ENCODE peak calls at places on chromosomes 13 and 19, in five cellular contexts. P, G, Y, H and I are unnamed samples.

GRCh38 chr13:109809216-109809890 is 23.0 kb upstream of the IRS2 start:
- DNase-seq in H (no peak), P (no peak), Y (no peak), G (no peak), I (no peak)

GRCh38 chr13:28751210-28751935 is 32.6 kb upstream of the SLC46A3 start:
- DNase-seq in P (no peak), G (no peak), Y (no peak), H (no peak), I (no peak)

GRCh38 chr13:26051231-26052135 is at the start of gene SHISA2:
- DNase-seq in P (peak; percentile 15), G (no peak), H (no peak), Y (peak; percentile 27), I (no peak)

GRCh38 chr19:51607920-51608562 is 22.2 kb downstream of the SIGLEC5 start:
- DNase-seq in P (peak; percentile 55), H (no peak), G (peak; percentile 74), Y (peak; percentile 69), I (peak; percentile 69)

GRCh38 chr13:50713849-50714248 is 129.6 kb downstream of the DLEU7 start:
- DNase-seq in H (no peak), P (no peak), G (no peak), Y (no peak), I (no peak)

GRCh38 chr13:98731038-98731437 is 21.4 kb downstream of the SLC15A1 start:
- DNase-seq in G (no peak), Y (no peak), P (no peak), H (no peak), I (no peak)

GRCh38 chr19:1278713-1279112 is 3.4 kb downstream of the FAM174C start:
- DNase-seq in Y (no peak), P (no peak), G (no peak), H (no peak), I (peak; percentile 52)

GRCh38 chr13:25046274-25046984 is 49.5 kb upstream of the PABPC3 start:
- DNase-seq in H (no peak), Y (no peak), P (no peak), G (no peak), I (no peak)

GRCh38 chr19:46616631-46617322 is 8.1 kb downstream of the PTGIR start:
- DNase-seq in Y (peak; percentile 65), H (peak; percentile 96), P (peak; percentile 90), G (peak; percentile 74), I (peak; percentile 79)

GRCh38 chr13:36880961-36881360 is 39.1 kb downstream of the SMAD9 start:
- DNase-seq in P (no peak), G (no peak), Y (no peak), H (no peak), I (no peak)

GRCh38 chr19:45391871-45392665 is 12.8 kb downstream of the PPP1R13L start:
- DNase-seq in Y (no peak), H (no peak), P (no peak), G (no peak), I (no peak)

DNA sequence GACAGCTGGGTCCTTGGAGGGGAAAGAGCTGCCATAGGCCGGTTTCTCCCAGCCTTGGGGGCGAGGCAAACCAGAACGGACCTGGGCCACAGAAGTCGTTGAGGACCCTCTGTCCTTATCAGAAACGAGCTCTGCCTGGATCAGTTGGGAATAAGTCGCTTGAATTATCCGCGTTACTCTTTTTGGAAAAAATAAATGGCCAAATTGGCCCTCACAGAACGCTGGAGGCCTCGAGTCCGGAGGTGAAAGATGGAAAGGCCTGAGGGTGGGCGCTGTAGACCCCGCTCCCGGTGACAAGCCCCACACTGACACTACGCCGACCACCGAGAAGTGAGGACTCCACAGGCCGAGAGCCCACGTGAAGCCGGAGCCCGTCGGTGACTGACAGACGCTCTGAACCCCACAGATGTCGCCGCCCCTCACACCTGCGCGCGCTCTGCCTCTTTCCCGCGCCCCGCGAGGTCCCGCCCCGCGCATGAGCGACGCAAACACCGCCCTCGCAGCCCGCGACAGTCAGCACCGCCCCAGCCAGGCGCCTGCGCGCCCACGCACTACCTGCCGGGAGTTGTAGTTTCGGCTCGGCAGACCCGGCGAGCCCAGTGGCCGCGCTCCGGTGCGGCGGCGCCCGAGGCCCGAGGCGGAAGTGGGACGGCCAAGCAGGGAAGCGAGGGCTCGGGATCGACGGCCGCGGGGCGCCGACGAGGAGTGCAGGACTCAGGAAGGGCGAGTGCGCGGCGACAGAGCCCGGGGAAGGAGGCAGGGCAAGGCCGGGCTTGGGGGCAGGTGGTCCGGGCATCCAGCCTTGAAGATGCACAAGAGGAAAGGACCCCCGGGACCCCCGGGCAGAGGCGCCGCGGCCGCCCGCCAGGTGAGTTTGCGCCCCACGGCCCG is at the start of the genes BRME1 and CC2D1A:
- DNase-seq in H (peak; percentile 84), G (peak; percentile 92), Y (peak; percentile 93), P (peak; percentile 97), I (peak; percentile 90)
- TF ChIP-seq POLR2A in H (peak; percentile 68), G (peak; percentile 38), Y (peak; percentile 67), P (peak; percentile 70), I (peak; percentile 80)

GRCh38 chr19:13025819-13026477 is 30.7 kb downstream of the NFIX start:
- DNase-seq in Y (no peak), G (no peak), H (no peak), P (no peak), I (no peak)

GRCh38 chr19:13024958-13025653 is 29.8 kb downstream of the NFIX start:
- DNase-seq in P (no peak), Y (no peak), H (no peak), G (no peak), I (peak; percentile 64)

GRCh38 chr19:13022859-13023636 is 27.8 kb downstream of the NFIX start:
- DNase-seq in Y (peak; percentile 90), P (peak; percentile 57), G (peak; percentile 92), H (peak; percentile 25), I (peak; percentile 24)

GRCh38 chr19:13023666-13024065 is 28.4 kb downstream of the NFIX start:
- DNase-seq in H (no peak), Y (no peak), P (no peak), G (no peak), I (no peak)

DNA sequence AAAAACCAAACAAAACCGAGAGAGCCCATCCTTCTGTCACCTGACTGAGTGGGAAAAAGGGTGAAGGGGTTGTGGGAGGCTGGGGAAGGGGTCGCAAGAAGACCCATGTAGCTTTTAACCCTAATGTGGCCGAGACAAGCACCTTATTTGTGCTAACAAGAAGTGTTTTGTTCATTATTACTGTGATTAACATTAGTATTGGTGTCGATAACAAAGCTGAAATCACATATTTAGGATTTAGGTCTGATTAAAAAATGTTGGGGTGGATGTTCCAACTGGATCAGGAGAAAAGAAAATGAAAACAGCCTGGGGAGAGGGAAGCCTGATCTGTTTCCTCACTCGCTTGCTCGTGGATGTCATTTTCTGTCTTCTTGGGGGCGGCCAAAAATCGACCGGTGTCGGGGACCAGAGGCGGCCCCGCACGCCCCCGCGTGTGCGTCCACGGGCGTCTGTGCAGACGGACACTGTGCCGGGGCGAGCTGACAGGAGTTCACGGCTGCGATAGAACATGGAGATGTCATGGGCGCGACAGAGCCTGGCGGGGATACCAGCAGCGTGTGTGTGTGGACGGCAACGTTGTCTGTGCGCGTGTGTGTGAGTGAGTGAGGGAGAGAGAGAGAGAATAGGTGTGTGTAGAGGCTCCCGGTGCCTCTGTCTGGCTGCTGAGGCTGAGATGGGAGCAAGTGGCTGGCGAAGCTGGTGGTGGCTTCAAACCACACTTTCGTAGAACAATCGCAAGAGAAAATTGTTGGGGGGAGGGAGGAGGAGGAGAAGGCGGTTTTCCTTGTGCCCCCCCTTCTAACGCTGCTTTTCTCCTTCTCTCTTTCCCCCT is 29.1 kb downstream of the NFIX start:
- DNase-seq in G (no peak), P (no peak), Y (no peak), H (no peak), I (no peak)
- H3K4me1 ChIP-seq in G (peaks cover 49% of the 10 kb centered on the region), P (peaks cover 64% of the 10 kb centered on the region), Y (peaks cover 96% of the 10 kb centered on the region), H (peaks cover 19% of the 10 kb centered on the region), I (peaks cover 73% of the 10 kb centered on the region)

DNA sequence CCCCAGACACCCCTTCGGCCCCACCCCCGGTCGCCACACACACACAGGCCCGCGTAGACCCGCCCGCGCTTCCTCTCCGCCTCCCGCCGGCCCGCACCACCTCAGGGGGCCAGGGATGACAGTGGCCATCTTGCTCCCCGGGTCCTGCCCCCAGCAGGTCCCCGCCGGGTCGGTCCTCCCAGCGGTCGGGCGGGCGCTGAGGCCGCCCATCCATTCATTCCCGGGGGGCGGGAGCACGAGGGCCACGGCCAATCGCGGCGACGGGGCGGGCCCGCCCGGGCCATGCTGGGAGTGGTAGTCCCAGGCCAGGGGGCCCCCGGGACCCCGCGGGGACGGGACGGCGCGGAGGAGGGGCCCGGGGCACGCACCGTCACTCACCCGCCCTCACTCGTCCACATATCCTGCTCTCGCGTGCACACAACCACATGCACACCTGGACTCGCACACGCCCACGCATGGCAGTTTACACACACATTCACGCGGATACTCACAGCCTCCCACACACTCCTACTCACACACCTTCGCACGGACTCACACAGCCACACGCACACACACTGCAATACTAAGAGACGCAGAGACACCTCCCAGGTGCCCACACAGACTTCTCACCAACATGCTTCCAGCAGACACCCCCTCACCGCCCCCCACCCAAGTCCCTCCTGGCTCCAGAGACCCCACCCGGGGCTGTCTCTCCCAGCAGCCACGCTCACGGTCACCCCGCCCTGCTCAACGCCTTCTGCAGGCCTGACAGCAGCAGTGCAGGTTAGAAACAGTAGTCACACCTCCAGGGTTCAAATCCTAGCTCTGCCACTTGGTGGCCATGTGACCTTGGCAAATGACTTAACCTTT is at the start of gene DPF1:
- DNase-seq in P (no peak), Y (no peak), G (no peak), H (peak; percentile 100), I (no peak)
- TF ChIP-seq CTCF in P (peak; percentile 7), Y (no peak), G (no peak), H (peak; percentile 42), I (no peak)

DNA sequence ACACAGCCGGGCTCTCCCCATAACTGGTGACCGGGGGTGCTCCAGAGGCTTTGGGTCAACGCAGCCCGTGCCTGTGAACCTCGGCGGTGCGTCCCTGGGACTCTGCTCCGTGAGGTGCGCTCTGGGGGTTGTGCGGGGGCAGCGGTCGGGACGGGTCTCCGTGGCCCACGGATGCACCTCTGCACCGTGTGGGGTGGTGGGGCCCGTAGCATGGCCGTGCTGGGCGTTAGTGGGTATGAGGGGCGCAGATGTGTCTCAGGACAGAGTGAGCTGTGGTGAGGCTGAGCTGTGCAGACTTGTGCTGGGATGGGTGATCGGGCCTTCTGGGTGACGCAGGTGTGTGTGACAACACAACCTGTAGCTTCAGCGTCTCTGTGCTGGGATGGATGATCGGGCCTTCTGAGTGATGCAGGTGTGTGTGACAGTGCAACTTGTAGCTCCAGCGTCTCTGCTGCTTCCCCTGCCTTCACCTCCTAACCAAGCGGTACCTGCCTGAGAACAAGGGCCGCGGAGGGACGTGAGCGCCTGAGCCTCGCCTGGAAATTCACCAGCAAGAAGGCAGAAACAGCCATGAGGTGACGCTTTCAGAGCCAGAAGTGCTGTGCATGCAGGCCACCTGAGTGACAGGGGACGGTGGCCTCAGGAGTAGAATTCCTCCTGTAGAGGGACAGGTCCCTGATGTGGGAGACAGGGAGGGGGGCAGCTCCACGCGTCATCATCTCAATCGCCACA is 599 bp downstream of the ZNF331 start:
- DNase-seq in P (peak; percentile 24), H (no peak), G (no peak), Y (no peak), I (no peak)
- TF ChIP-seq POLR2A in P (no peak), H (no peak), G (no peak), Y (no peak), I (no peak)